ENCODE peak calls at places on chromosome 10, in five cellular contexts. G, A, E, Q and C are unnamed samples.

GRCh38 chr10:126770809-126771208 is 100.3 kb upstream of the C10orf90 start:
- DNase-seq in E (no peak), G (no peak), A (no peak), Q (no peak), C (no peak)

GRCh38 chr10:3102721-3103410 is 35.5 kb downstream of the PFKP start:
- DNase-seq in E (no peak), A (no peak), G (peak; percentile 52), Q (no peak), C (peak; percentile 45)

GRCh38 chr10:102767428-102768160 is 23.8 kb downstream of the WBP1L start:
- DNase-seq in A (no peak), E (no peak), G (peak; percentile 59), Q (no peak), C (no peak)

GRCh38 chr10:74969093-74969492 is 142.4 kb upstream of the SAMD8 start:
- DNase-seq in Q (no peak), A (no peak), G (no peak), E (no peak), C (no peak)

GRCh38 chr10:57925045-57925444 is 342.6 kb downstream of the IPMK start:
- DNase-seq in A (no peak), Q (no peak), G (peak; percentile 5), E (no peak), C (no peak)

GRCh38 chr10:101829561-101830315 is 11.5 kb upstream of the OGA start:
- DNase-seq in E (peak; percentile 94), G (no peak), A (peak; percentile 88), Q (peak; percentile 43), C (no peak)

GRCh38 chr10:35306852-35307251 is 29.5 kb upstream of the CCNY start:
- DNase-seq in A (no peak), G (peak; percentile 96), E (no peak), Q (no peak), C (peak; percentile 79)

GRCh38 chr10:43199684-43200537 is 61.7 kb downstream of the CSGALNACT2 start:
- DNase-seq in E (peak; percentile 9), A (peak; percentile 81), Q (no peak), G (no peak), C (no peak)

GRCh38 chr10:68550747-68551411 is 9.3 kb upstream of the TET1 start:
- DNase-seq in A (no peak), E (peak; percentile 77), G (peak; percentile 73), Q (peak; percentile 20), C (peak; percentile 82)

GRCh38 chr10:3476640-3477448 is 304.3 kb upstream of the PITRM1 start:
- DNase-seq in Q (no peak), G (no peak), A (peak; percentile 78), E (no peak), C (no peak)

GRCh38 chr10:72337039-72337629 is 17.6 kb downstream of the DNAJB12 start:
- DNase-seq in A (peak; percentile 96), Q (peak; percentile 60), E (no peak), G (peak; percentile 50), C (peak; percentile 93)

GRCh38 chr10:84256510-84257342 is 11.9 kb downstream of the RGR start:
- DNase-seq in Q (no peak), G (peak; percentile 26), A (peak; percentile 89), E (peak; percentile 48), C (peak; percentile 27)

GRCh38 chr10:13956826-13957225 is 370.1 kb downstream of the PRPF18 start:
- DNase-seq in E (no peak), Q (no peak), G (no peak), A (peak; percentile 94), C (no peak)

GRCh38 chr10:78338717-78339116 is 305.1 kb downstream of the RPS24 start:
- DNase-seq in G (no peak), Q (no peak), E (no peak), A (no peak), C (no peak)

GRCh38 chr10:111612273-111612672 is 535.4 kb downstream of the ADRA2A start:
- DNase-seq in E (no peak), G (no peak), A (no peak), Q (no peak), C (no peak)

GRCh38 chr10:110040767-110041478 is 33.1 kb downstream of the ADD3 start:
- DNase-seq in A (no peak), Q (no peak), E (no peak), G (peak; percentile 18), C (no peak)

GRCh38 chr10:125116652-125117310 is 43.6 kb downstream of the CTBP2 start:
- DNase-seq in Q (no peak), G (no peak), A (no peak), E (no peak), C (no peak)

GRCh38 chr10:11178606-11179221 is 161.0 kb downstream of the CELF2 start:
- DNase-seq in Q (no peak), G (no peak), E (peak; percentile 79), A (no peak), C (no peak)

GRCh38 chr10:6482737-6483362 is 97.2 kb downstream of the PRKCQ start:
- DNase-seq in E (no peak), Q (no peak), G (no peak), A (no peak), C (no peak)
- TF ChIP-seq CTCF in E (no peak), Q (no peak), G (no peak), A (no peak), C (no peak)

DNA sequence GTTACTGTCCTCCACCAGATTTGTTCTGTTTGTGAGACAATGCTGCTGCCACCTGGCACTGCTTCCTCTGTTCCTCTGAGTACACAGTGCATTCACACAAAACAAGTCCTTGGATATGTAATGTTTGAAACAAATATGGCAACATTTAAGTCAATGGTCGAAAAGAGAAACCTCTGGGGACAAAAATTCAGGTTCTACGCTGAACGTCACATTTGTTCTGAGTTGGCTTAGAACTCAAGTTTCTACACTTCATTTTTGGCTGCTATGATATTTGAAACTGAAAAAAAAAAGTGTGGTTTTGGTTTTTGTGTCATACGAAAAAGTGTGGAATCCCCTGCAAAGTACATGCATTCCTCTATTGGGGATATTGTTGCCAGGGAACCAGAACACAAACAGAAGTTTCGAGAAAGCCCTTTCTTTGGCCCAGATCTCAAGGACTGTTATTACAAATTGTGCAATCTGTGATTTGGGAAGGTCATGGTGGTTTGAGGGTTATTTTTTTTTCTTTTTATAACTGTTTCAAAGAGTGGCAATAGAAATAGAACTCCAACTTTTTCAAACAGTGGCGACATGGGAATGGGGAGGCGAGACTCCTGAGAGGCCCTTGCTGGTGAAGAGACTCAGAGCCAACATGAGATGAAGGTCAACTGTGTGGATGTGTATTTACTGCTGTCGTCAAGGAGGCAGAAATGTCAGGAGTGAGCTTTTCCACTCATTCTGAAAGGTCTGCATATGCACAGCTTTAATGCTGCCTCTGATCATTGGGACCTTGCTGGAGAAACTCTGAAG is 127.5 kb downstream of the CUBN start:
- DNase-seq in G (no peak), Q (no peak), A (no peak), E (peak; percentile 12), C (peak; percentile 58)
- TF ChIP-seq CTCF in G (no peak), Q (no peak), A (no peak), E (no peak), C (no peak)

DNA sequence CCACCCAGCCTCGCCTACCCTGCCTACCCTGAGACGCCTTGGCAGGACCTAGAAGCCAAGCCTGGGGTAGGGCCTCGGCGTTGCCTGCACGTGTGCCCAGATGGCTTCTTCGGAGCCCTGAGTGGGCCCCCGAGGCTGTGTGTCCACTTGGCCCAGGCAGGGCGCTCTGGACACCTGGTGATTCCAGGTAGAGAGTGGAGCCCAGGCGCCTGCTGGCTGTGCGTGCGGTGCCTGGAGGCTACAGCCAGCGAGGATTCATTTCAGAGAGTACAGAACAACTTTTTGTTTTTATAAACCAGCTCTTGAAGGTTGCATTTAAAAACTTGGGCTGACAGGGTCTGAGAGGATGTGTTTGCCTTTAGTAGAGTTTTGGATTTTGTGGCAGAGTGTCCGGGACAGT is 40.0 kb downstream of the NKX6-2 start:
- DNase-seq in A (no peak), E (no peak), Q (no peak), G (no peak), C (no peak)
- TF ChIP-seq CTCF in A (no peak), E (no peak), Q (no peak), G (no peak), C (no peak)

GRCh38 chr10:71259282-71259681 is 46.9 kb downstream of the UNC5B start:
- DNase-seq in A (no peak), G (no peak), Q (no peak), E (no peak), C (no peak)

GRCh38 chr10:71256661-71257030 is 44.3 kb downstream of the UNC5B start:
- DNase-seq in E (no peak), G (no peak), Q (no peak), A (no peak), C (no peak)

GRCh38 chr10:71258446-71259145 is 46.2 kb downstream of the UNC5B start:
- DNase-seq in A (no peak), E (no peak), G (no peak), Q (no peak), C (no peak)

GRCh38 chr10:71257292-71257997 is 45.1 kb downstream of the UNC5B start:
- DNase-seq in E (no peak), G (no peak), A (no peak), Q (no peak), C (peak; percentile 36)

DNA sequence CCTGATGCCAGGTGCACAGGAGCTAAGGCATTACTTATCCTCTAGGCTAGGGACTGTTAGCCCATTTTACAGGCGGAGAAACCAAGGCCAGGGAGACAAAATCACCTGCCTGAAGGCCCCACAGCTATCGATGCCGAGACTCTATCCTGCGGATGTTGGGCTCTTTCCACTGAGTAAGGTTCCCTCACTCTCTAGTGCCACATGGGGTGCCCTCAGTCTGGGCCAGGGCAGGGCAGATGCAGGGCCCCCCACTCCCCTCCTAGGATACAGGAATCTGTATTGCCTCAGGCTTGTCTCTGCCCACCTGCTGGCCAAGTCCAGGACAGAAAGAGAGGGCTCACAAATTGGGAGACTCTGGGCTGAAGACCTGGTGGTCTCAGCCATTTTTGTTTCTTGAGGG is 45.7 kb downstream of the UNC5B start:
- DNase-seq in G (no peak), E (no peak), A (no peak), Q (no peak), C (no peak)
- TF ChIP-seq CTCF in G (no peak), E (no peak), A (no peak), Q (no peak), C (no peak)

GRCh38 chr10:48716393-48716792 is 31.7 kb downstream of the WDFY4 start:
- DNase-seq in A (no peak), E (no peak), G (no peak), Q (no peak), C (no peak)
- TF ChIP-seq CTCF in A (no peak), E (no peak), G (no peak), Q (no peak), C (no peak)